ENCODE peak calls at places on chromosomes 7 and 10, in six cellular contexts. H, O, X, Y, W and A are unnamed samples.

GRCh38 chr10:63165249-63165648 is 32.1 kb downstream of the NRBF2 start:
- DNase-seq in W (no peak), X (no peak), O (no peak), Y (no peak), H (no peak), A (no peak)

GRCh38 chr10:95071107-95071660 is 1.9 kb upstream of the CYP2C8 start:
- DNase-seq in W (no peak), X (no peak), H (no peak), Y (no peak), O (no peak), A (no peak)

GRCh38 chr10:51244739-51245138 is 170.5 kb downstream of the PRKG1 start:
- DNase-seq in W (no peak), X (peak; percentile 86), H (peak; percentile 10), O (peak; percentile 83), Y (no peak), A (no peak)

GRCh38 chr10:122204691-122205489 is 66.2 kb upstream of the BTBD16 start:
- DNase-seq in Y (no peak), W (no peak), X (no peak), H (no peak), O (no peak), A (no peak)

GRCh38 chr7:68537228-68538071 is 1060.8 kb upstream of the AUTS2 start:
- DNase-seq in Y (no peak), H (no peak), W (no peak), X (no peak), O (no peak), A (no peak)

GRCh38 chr10:27687326-27687725 is 58.3 kb downstream of the MKX start:
- DNase-seq in H (no peak), W (no peak), X (peak; percentile 27), Y (no peak), O (no peak), A (no peak)

GRCh38 chr10:60414111-60414510 is 24.4 kb upstream of the ANK3 start:
- DNase-seq in W (no peak), H (no peak), Y (no peak), O (peak; percentile 32), X (no peak), A (no peak)

GRCh38 chr7:44244282-44244681 is 43.5 kb downstream of the YKT6 start:
- DNase-seq in W (peak; percentile 71), X (no peak), O (no peak), H (no peak), Y (no peak), A (no peak)

GRCh38 chr10:8183241-8183704 is 128.8 kb downstream of the GATA3 start:
- DNase-seq in X (no peak), O (no peak), Y (no peak), W (no peak), H (no peak), A (no peak)

GRCh38 chr10:27743736-27744477 is 1.7 kb downstream of the MKX start:
- DNase-seq in O (peak; percentile 35), X (no peak), W (no peak), Y (no peak), H (no peak), A (no peak)

GRCh38 chr10:11165591-11166543 is 148.2 kb downstream of the CELF2 start:
- DNase-seq in O (no peak), W (peak; percentile 78), H (no peak), X (no peak), Y (no peak), A (peak; percentile 67)

GRCh38 chr10:30529373-30529998 is 95.5 kb downstream of the MAP3K8 start:
- DNase-seq in Y (no peak), O (no peak), W (no peak), H (no peak), X (no peak), A (peak; percentile 21)

GRCh38 chr10:36425140-36425797 is 700.1 kb upstream of the ANKRD30A start:
- DNase-seq in Y (no peak), O (peak; percentile 83), X (no peak), H (no peak), W (no peak), A (no peak)

GRCh38 chr10:53619678-53620077 is 847.1 kb upstream of the MBL2 start:
- DNase-seq in X (no peak), W (no peak), H (no peak), O (no peak), Y (no peak), A (no peak)

GRCh38 chr7:17976952-17977351 is 36.7 kb upstream of the SNX13 start:
- DNase-seq in H (no peak), W (no peak), Y (no peak), X (no peak), O (no peak), A (no peak)

GRCh38 chr10:129863231-129863663 is 100.8 kb downstream of the EBF3 start:
- DNase-seq in H (no peak), Y (no peak), O (no peak), X (no peak), W (no peak), A (no peak)

GRCh38 chr10:101816375-101816773 is 1.9 kb downstream of the OGA start:
- DNase-seq in O (no peak), Y (no peak), X (no peak), W (no peak), H (no peak), A (no peak)

GRCh38 chr7:6614941-6615737 is at the start of gene ZNF853:
- DNase-seq in W (peak; percentile 25), Y (no peak), X (no peak), O (no peak), H (no peak), A (peak; percentile 44)

GRCh38 chr10:96292971-96293909 is 11.0 kb upstream of the DNTT start:
- DNase-seq in W (peak; percentile 8), X (peak; percentile 15), O (peak; percentile 51), Y (no peak), H (peak; percentile 1), A (no peak)

GRCh38 chr10:72466018-72466417 is 111.3 kb upstream of the DNAJB12 start:
- DNase-seq in W (no peak), Y (no peak), O (no peak), X (peak; percentile 15), H (no peak), A (no peak)

GRCh38 chr10:63628526-63629362 is 107.5 kb downstream of the REEP3 start:
- DNase-seq in O (peak; percentile 42), H (no peak), X (peak; percentile 28), W (peak; percentile 46), Y (no peak), A (peak; percentile 52)

GRCh38 chr7:24827589-24827988 is 70.3 kb upstream of the GSDME start:
- DNase-seq in Y (no peak), W (no peak), X (peak; percentile 59), H (no peak), O (peak; percentile 75), A (no peak)

GRCh38 chr7:135328526-135328925 is 94.9 kb downstream of the STRA8 start:
- DNase-seq in Y (no peak), X (no peak), O (no peak), H (no peak), W (no peak), A (no peak)

GRCh38 chr10:114526112-114526496 is 121.8 kb upstream of the AFAP1L2 start:
- DNase-seq in W (no peak), H (no peak), X (peak; percentile 30), Y (no peak), O (no peak), A (no peak)

GRCh38 chr10:87956055-87956454 is 92.6 kb downstream of the PTEN start:
- DNase-seq in X (no peak), W (no peak), O (no peak), H (no peak), Y (no peak), A (no peak)

GRCh38 chr7:157839226-157839625 is 502.4 kb downstream of the DNAJB6 start:
- DNase-seq in H (no peak), X (no peak), O (no peak), Y (no peak), W (no peak), A (no peak)

GRCh38 chr7:141975806-141976523 is 2.4 kb upstream of the TAS2R38 start:
- DNase-seq in O (peak; percentile 14), H (no peak), W (peak; percentile 79), Y (peak; percentile 67), X (peak; percentile 57), A (peak; percentile 22)

GRCh38 chr10:25059990-25060389 is 43.6 kb downstream of the THNSL1 start:
- DNase-seq in X (peak; percentile 90), H (peak; percentile 52), Y (peak; percentile 57), W (peak; percentile 37), O (peak; percentile 91), A (peak; percentile 18)

GRCh38 chr10:47257396-47258120 is 42.4 kb upstream of the GDF10 start:
- DNase-seq in H (no peak), X (peak; percentile 31), W (no peak), O (peak; percentile 52), Y (no peak), A (no peak)

GRCh38 chr10:113291413-113291812 is 261.4 kb upstream of the HABP2 start:
- DNase-seq in Y (no peak), H (no peak), W (no peak), O (no peak), X (no peak), A (no peak)

DNA sequence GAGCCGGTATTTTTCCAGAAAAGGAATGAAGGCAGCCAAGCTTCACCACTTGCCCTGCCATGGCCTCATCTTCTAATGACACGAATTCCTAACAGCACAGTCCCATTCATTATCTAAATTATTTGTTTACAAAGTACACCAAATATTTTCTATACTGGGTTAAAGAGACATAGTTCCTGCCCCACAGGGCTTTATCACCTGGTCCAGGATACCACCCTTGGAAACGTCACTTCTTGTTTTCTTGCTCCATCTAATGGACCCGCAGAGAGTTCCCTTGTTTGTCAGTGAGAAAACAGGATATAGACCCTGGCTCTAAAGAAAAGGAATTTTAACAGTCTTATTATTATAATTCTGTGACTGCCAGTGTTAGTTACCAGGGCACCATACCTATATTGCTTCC is 1165.4 kb downstream of the GATA3 start:
- DNase-seq in W (no peak), X (no peak), Y (no peak), H (no peak), O (no peak), A (no peak)
- TF ChIP-seq CTCF in W (no peak), X (no peak), Y (no peak), H (no peak), O (no peak), A (no peak)

GRCh38 chr7:149450821-149451220 is 10.0 kb downstream of the ZNF777 start:
- DNase-seq in H (no peak), O (no peak), X (no peak), Y (no peak), W (no peak), A (no peak)
- TF ChIP-seq CTCF in H (no peak), O (no peak), X (no peak), Y (no peak), W (no peak), A (no peak)

GRCh38 chr10:5446390-5446926 is 34.1 kb downstream of the NET1 start:
- DNase-seq in X (peak; percentile 82), Y (peak; percentile 89), H (peak; percentile 54), O (peak; percentile 82), W (peak; percentile 97), A (peak; percentile 94)
- TF ChIP-seq CTCF in X (peak; percentile 5), Y (no peak), H (no peak), O (no peak), W (no peak), A (no peak)

DNA sequence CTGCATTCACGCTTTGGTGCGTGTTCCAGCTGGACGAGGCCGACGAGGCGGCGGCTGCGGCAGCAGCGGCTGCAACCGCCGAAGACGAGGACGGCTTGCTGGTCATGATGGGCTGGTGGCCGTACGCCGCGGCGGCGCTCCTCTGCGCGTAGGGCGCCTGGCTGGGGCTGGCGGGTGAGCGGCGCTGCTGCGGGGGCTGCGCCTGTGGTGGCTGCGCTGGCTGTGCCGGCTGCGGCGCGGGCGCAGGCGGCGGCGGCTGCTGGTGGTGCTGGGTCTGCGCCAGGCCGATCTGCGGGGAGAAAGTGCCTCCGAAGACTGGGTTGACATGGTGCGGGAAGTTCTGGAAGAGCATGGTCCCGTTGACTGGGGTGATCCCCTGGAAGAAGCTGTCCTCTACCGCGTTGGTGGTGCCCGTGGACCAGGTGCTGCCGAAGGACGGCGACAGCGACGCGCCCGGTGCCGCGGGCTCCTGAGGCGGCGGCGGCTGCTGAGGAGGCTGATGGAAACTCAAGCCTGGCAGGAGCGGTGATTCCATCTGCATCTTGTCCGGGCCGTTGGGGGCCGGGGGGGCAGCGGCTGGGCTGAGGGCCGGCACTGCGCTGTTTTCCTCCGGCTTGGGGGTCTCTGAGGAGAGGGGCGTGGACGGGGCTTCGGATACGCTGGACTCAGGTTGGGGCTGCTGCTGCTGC is 51.1 kb downstream of the CPEB3 start:
- DNase-seq in Y (no peak), W (no peak), H (no peak), O (peak; percentile 22), X (peak; percentile 13), A (peak; percentile 58)
- TF ChIP-seq CTCF in Y (no peak), W (no peak), H (no peak), O (no peak), X (no peak), A (no peak)